ENCODE peak calls at places on chromosomes 11 and 22, in six cellular contexts. One of them, this sample, is unnamed.
A peak's percentile ranks its signal among the peaks of the same experiment; 100 is the strongest.

GRCh38 chr11:39992550-39992949 is 1466.9 kb downstream of the LRRC4C start:
- DNase-seq in PC-9: no peak
- DNase-seq in lung: no peak
- DNase-seq in colonic mucosa: no peak
- DNase-seq in adrenal gland: no peak
- DNase-seq in cardiac muscle cell: no peak
- DNase-seq in this sample: no peak

GRCh38 chr11:131688056-131688693 is 317.8 kb downstream of the NTM start:
- DNase-seq in lung: no peak
- DNase-seq in adrenal gland: peak; percentile 44
- DNase-seq in colonic mucosa: peak; percentile 19
- DNase-seq in cardiac muscle cell: peak; percentile 71
- DNase-seq in PC-9: no peak
- DNase-seq in this sample: no peak

GRCh38 chr22:21714059-21714770 is 21.4 kb downstream of the YPEL1 start:
- DNase-seq in adrenal gland: no peak
- DNase-seq in lung: no peak
- DNase-seq in colonic mucosa: no peak
- DNase-seq in PC-9: no peak
- DNase-seq in cardiac muscle cell: no peak
- DNase-seq in this sample: no peak

GRCh38 chr22:42344391-42344861 is 74.0 kb upstream of the TCF20 start:
- DNase-seq in colonic mucosa: no peak
- DNase-seq in adrenal gland: no peak
- DNase-seq in cardiac muscle cell: peak; percentile 46
- DNase-seq in PC-9: no peak
- DNase-seq in lung: no peak
- DNase-seq in this sample: no peak

GRCh38 chr11:70500076-70500847 is 101.9 kb downstream of the CTTN start:
- DNase-seq in adrenal gland: no peak
- DNase-seq in colonic mucosa: no peak
- DNase-seq in cardiac muscle cell: no peak
- DNase-seq in lung: no peak
- DNase-seq in PC-9: no peak
- DNase-seq in this sample: no peak

GRCh38 chr22:19929586-19930302 is 11.8 kb upstream of the COMT start:
- DNase-seq in colonic mucosa: no peak
- DNase-seq in adrenal gland: no peak
- DNase-seq in PC-9: no peak
- DNase-seq in lung: no peak
- DNase-seq in cardiac muscle cell: no peak
- DNase-seq in this sample: no peak

GRCh38 chr11:119222308-119222707 is 16.2 kb downstream of the CBL start:
- DNase-seq in colonic mucosa: no peak
- DNase-seq in adrenal gland: peak; percentile 13
- DNase-seq in PC-9: no peak
- DNase-seq in lung: no peak
- DNase-seq in cardiac muscle cell: peak; percentile 58
- DNase-seq in this sample: no peak

GRCh38 chr11:126340960-126341709 is 14.4 kb upstream of the ST3GAL4 start:
- DNase-seq in adrenal gland: no peak
- DNase-seq in lung: no peak
- DNase-seq in PC-9: peak; percentile 23
- DNase-seq in cardiac muscle cell: no peak
- DNase-seq in colonic mucosa: no peak
- DNase-seq in this sample: no peak

GRCh38 chr11:77035041-77035440 is 843 bp downstream of the B3GNT6 start:
- DNase-seq in lung: no peak
- DNase-seq in colonic mucosa: peak; percentile 15
- DNase-seq in adrenal gland: no peak
- DNase-seq in PC-9: no peak
- DNase-seq in cardiac muscle cell: no peak
- DNase-seq in this sample: no peak
- H3K27me3 ChIP-seq in lung: no peaks in the 10 kb centered on the region
- H3K27me3 ChIP-seq in colonic mucosa: peaks cover 3% of the 10 kb centered on the region
- H3K27me3 ChIP-seq in adrenal gland: peaks cover 23% of the 10 kb centered on the region
- H3K27me3 ChIP-seq in PC-9: no peaks in the 10 kb centered on the region
- H3K27me3 ChIP-seq in cardiac muscle cell: peaks cover 17% of the 10 kb centered on the region
- H3K27me3 ChIP-seq in this sample: no peaks in the 10 kb centered on the region

GRCh38 chr11:63229815-63230214 is 13.6 kb downstream of the SLC22A25 start:
- DNase-seq in cardiac muscle cell: no peak
- DNase-seq in colonic mucosa: no peak
- DNase-seq in adrenal gland: no peak
- DNase-seq in PC-9: no peak
- DNase-seq in lung: no peak
- DNase-seq in this sample: no peak

GRCh38 chr11:63226488-63227114 is 16.8 kb downstream of the SLC22A25 start:
- DNase-seq in PC-9: no peak
- DNase-seq in lung: no peak
- DNase-seq in colonic mucosa: no peak
- DNase-seq in cardiac muscle cell: no peak
- DNase-seq in adrenal gland: no peak
- DNase-seq in this sample: no peak

GRCh38 chr11:63227521-63228107 is 15.8 kb downstream of the SLC22A25 start:
- DNase-seq in lung: no peak
- DNase-seq in colonic mucosa: no peak
- DNase-seq in PC-9: no peak
- DNase-seq in cardiac muscle cell: no peak
- DNase-seq in adrenal gland: no peak
- DNase-seq in this sample: no peak
- H3K36me3 ChIP-seq in lung: no peaks in the 10 kb centered on the region
- H3K36me3 ChIP-seq in colonic mucosa: no peaks in the 10 kb centered on the region
- H3K36me3 ChIP-seq in PC-9: no peaks in the 10 kb centered on the region
- H3K36me3 ChIP-seq in cardiac muscle cell: no peaks in the 10 kb centered on the region
- H3K36me3 ChIP-seq in adrenal gland: no peaks in the 10 kb centered on the region
- H3K36me3 ChIP-seq in this sample: no peaks in the 10 kb centered on the region

GRCh38 chr11:94104734-94105133 is 23.9 kb upstream of the PANX1 start:
- DNase-seq in cardiac muscle cell: no peak
- DNase-seq in PC-9: no peak
- DNase-seq in lung: no peak
- DNase-seq in colonic mucosa: no peak
- DNase-seq in adrenal gland: no peak
- DNase-seq in this sample: no peak

GRCh38 chr11:94103476-94103875 is 25.2 kb upstream of the PANX1 start:
- DNase-seq in PC-9: no peak
- DNase-seq in colonic mucosa: no peak
- DNase-seq in cardiac muscle cell: no peak
- DNase-seq in adrenal gland: no peak
- DNase-seq in lung: no peak
- DNase-seq in this sample: no peak

GRCh38 chr11:94107363-94107762 is 21.3 kb upstream of the PANX1 start:
- DNase-seq in PC-9: no peak
- DNase-seq in lung: no peak
- DNase-seq in colonic mucosa: no peak
- DNase-seq in adrenal gland: no peak
- DNase-seq in cardiac muscle cell: peak; percentile 6
- DNase-seq in this sample: no peak

GRCh38 chr11:94111241-94111640 is 17.4 kb upstream of the PANX1 start:
- DNase-seq in lung: no peak
- DNase-seq in PC-9: no peak
- DNase-seq in colonic mucosa: no peak
- DNase-seq in cardiac muscle cell: no peak
- DNase-seq in adrenal gland: no peak
- DNase-seq in this sample: no peak

GRCh38 chr11:94106699-94107098 is 21.9 kb upstream of the PANX1 start:
- DNase-seq in lung: no peak
- DNase-seq in PC-9: no peak
- DNase-seq in cardiac muscle cell: no peak
- DNase-seq in colonic mucosa: no peak
- DNase-seq in adrenal gland: no peak
- DNase-seq in this sample: no peak
- H3K27me3 ChIP-seq in lung: no peaks in the 10 kb centered on the region
- H3K27me3 ChIP-seq in PC-9: no peaks in the 10 kb centered on the region
- H3K27me3 ChIP-seq in cardiac muscle cell: no peaks in the 10 kb centered on the region
- H3K27me3 ChIP-seq in colonic mucosa: no peaks in the 10 kb centered on the region
- H3K27me3 ChIP-seq in adrenal gland: no peaks in the 10 kb centered on the region
- H3K27me3 ChIP-seq in this sample: no peaks in the 10 kb centered on the region

GRCh38 chr22:46690146-46690545 is 47.9 kb downstream of the CERK start:
- DNase-seq in lung: no peak
- DNase-seq in PC-9: no peak
- DNase-seq in colonic mucosa: no peak
- DNase-seq in cardiac muscle cell: no peak
- DNase-seq in adrenal gland: no peak
- DNase-seq in this sample: no peak

GRCh38 chr22:46693634-46694422 is 44.2 kb downstream of the CERK start:
- DNase-seq in colonic mucosa: no peak
- DNase-seq in lung: no peak
- DNase-seq in PC-9: no peak
- DNase-seq in cardiac muscle cell: no peak
- DNase-seq in adrenal gland: no peak
- DNase-seq in this sample: no peak

GRCh38 chr22:46694423-46695170 is 43.5 kb downstream of the CERK start:
- DNase-seq in cardiac muscle cell: no peak
- DNase-seq in PC-9: no peak
- DNase-seq in colonic mucosa: no peak
- DNase-seq in lung: no peak
- DNase-seq in adrenal gland: no peak
- DNase-seq in this sample: no peak

GRCh38 chr22:46688949-46689348 is 49.1 kb downstream of the CERK start:
- DNase-seq in colonic mucosa: peak; percentile 78
- DNase-seq in cardiac muscle cell: no peak
- DNase-seq in PC-9: no peak
- DNase-seq in lung: no peak
- DNase-seq in adrenal gland: no peak
- DNase-seq in this sample: no peak

DNA sequence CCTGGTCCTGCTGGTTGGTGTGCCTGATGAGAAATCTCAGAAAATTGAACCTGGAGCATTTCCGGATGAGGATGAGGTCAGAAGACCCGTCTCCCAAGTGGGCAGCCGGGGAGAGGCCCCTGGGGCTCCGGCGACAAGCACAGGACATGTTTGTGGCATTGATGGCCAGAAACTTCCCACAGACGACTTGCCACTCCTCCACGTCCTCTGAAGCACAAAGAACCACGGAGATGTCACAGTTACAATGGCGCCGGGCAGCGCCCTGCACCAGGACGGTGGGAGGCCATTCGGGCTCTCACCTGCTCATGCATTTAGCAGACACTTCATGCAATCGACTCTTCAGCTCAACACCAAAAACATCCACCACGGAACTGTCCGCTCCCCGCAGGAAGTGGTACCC is 46.5 kb downstream of the CERK start:
- DNase-seq in colonic mucosa: no peak
- DNase-seq in adrenal gland: no peak
- DNase-seq in lung: no peak
- DNase-seq in cardiac muscle cell: no peak
- DNase-seq in PC-9: no peak
- DNase-seq in this sample: no peak
- H3K36me3 ChIP-seq in colonic mucosa: peaks cover 29% of the 10 kb centered on the region
- H3K36me3 ChIP-seq in adrenal gland: peaks cover 80% of the 10 kb centered on the region
- H3K36me3 ChIP-seq in lung: peaks cover 15% of the 10 kb centered on the region
- H3K36me3 ChIP-seq in cardiac muscle cell: peaks cover 63% of the 10 kb centered on the region
- H3K36me3 ChIP-seq in PC-9: no peaks in the 10 kb centered on the region
- H3K36me3 ChIP-seq in this sample: no peaks in the 10 kb centered on the region

GRCh38 chr11:44797886-44798683 is 71.3 kb downstream of the TSPAN18 start:
- DNase-seq in lung: no peak
- DNase-seq in cardiac muscle cell: peak; percentile 41
- DNase-seq in adrenal gland: no peak
- DNase-seq in PC-9: no peak
- DNase-seq in colonic mucosa: no peak
- DNase-seq in this sample: no peak
- H3K27me3 ChIP-seq in lung: no peaks in the 10 kb centered on the region
- H3K27me3 ChIP-seq in cardiac muscle cell: no peaks in the 10 kb centered on the region
- H3K27me3 ChIP-seq in adrenal gland: no peaks in the 10 kb centered on the region
- H3K27me3 ChIP-seq in PC-9: peaks cover 96% of the 10 kb centered on the region
- H3K27me3 ChIP-seq in colonic mucosa: no peaks in the 10 kb centered on the region
- H3K27me3 ChIP-seq in this sample: no peaks in the 10 kb centered on the region